ENCODE peak calls at places on chromosomes 11 and 22, in seven cellular contexts. C, E, Y, V, K, T and S are unnamed samples.

GRCh38 chr11:8871283-8871775 is 39.7 kb upstream of the AKIP1 start:
- DNase-seq in T (no peak), V (peak), C (no peak), K (peak), Y (peak), E (no peak), S (no peak)

GRCh38 chr22:38788417-38788816 is 5.5 kb downstream of the DNAL4 start:
- DNase-seq in E (no peak), K (no peak), C (no peak), V (no peak), Y (peak), T (no peak), S (no peak)

GRCh38 chr11:65112551-65113360 is 1.1 kb downstream of the TM7SF2 start:
- DNase-seq in Y (peak), K (peak), T (peak), C (peak), E (peak), V (peak), S (peak)

GRCh38 chr11:65637794-65638317 is at the start of gene SIPA1:
- DNase-seq in E (peak), K (peak), C (peak), T (peak), V (peak), Y (peak), S (peak)

GRCh38 chr11:90908074-90908473 is 685.2 kb upstream of the CHORDC1 start:
- DNase-seq in Y (no peak), C (no peak), T (no peak), K (no peak), V (no peak), E (no peak), S (no peak)

GRCh38 chr22:38756631-38757463 is 1.0 kb upstream of the SUN2 start:
- DNase-seq in E (no peak), V (no peak), C (no peak), Y (peak), K (no peak), T (no peak), S (no peak)

GRCh38 chr11:2798951-2799761 is 86.4 kb downstream of the CDKN1C start:
- DNase-seq in Y (peak), V (no peak), E (no peak), T (no peak), C (no peak), K (no peak), S (no peak)

GRCh38 chr11:105297463-105297862 is 157.9 kb upstream of the CARD18 start:
- DNase-seq in T (no peak), Y (peak), C (no peak), V (no peak), K (no peak), E (no peak), S (no peak)